ENCODE peak calls at places on chromosomes 2 and 18, in seven cellular contexts. One of them, this sample, is unnamed.

GRCh38 chr2:169069341-169069740 is at the start of gene DHRS9:
- DNase-seq in cardiac muscle cell: no peak
- DNase-seq in effector memory CD4-positive, alpha-beta T cell: no peak
- DNase-seq in aorta: peak
- DNase-seq in PC-3: peak
- DNase-seq in tibial nerve: no peak
- DNase-seq in lower lobe of right lung: peak
- DNase-seq in this sample: no peak

GRCh38 chr2:109348645-109349554 is 219.9 kb downstream of the SH3RF3 start:
- DNase-seq in effector memory CD4-positive, alpha-beta T cell: peak
- DNase-seq in cardiac muscle cell: peak
- DNase-seq in tibial nerve: no peak
- DNase-seq in PC-3: no peak
- DNase-seq in aorta: no peak
- DNase-seq in lower lobe of right lung: no peak
- DNase-seq in this sample: no peak

GRCh38 chr2:207881902-207882301 is 112.2 kb upstream of the FZD5 start:
- DNase-seq in lower lobe of right lung: no peak
- DNase-seq in cardiac muscle cell: no peak
- DNase-seq in tibial nerve: no peak
- DNase-seq in PC-3: no peak
- DNase-seq in aorta: no peak
- DNase-seq in effector memory CD4-positive, alpha-beta T cell: no peak
- DNase-seq in this sample: no peak

GRCh38 chr2:88190808-88191721 is 20.9 kb downstream of the THNSL2 start:
- DNase-seq in PC-3: peak
- DNase-seq in cardiac muscle cell: peak
- DNase-seq in effector memory CD4-positive, alpha-beta T cell: no peak
- DNase-seq in tibial nerve: no peak
- DNase-seq in lower lobe of right lung: no peak
- DNase-seq in aorta: no peak
- DNase-seq in this sample: no peak

GRCh38 chr2:41872646-41873045 is 175.2 kb upstream of the PKDCC start:
- DNase-seq in cardiac muscle cell: no peak
- DNase-seq in lower lobe of right lung: no peak
- DNase-seq in effector memory CD4-positive, alpha-beta T cell: no peak
- DNase-seq in aorta: no peak
- DNase-seq in PC-3: no peak
- DNase-seq in tibial nerve: no peak
- DNase-seq in this sample: no peak

GRCh38 chr2:173053043-173053699 is 22.5 kb upstream of the MAP3K20 start:
- DNase-seq in cardiac muscle cell: no peak
- DNase-seq in tibial nerve: no peak
- DNase-seq in aorta: no peak
- DNase-seq in lower lobe of right lung: no peak
- DNase-seq in PC-3: peak
- DNase-seq in effector memory CD4-positive, alpha-beta T cell: no peak
- DNase-seq in this sample: no peak

GRCh38 chr2:160109243-160109642 is 46.8 kb upstream of the PLA2R1 start:
- DNase-seq in tibial nerve: no peak
- DNase-seq in lower lobe of right lung: no peak
- DNase-seq in effector memory CD4-positive, alpha-beta T cell: no peak
- DNase-seq in cardiac muscle cell: no peak
- DNase-seq in aorta: no peak
- DNase-seq in PC-3: no peak
- DNase-seq in this sample: no peak

GRCh38 chr2:170716851-170717598 is 1.9 kb downstream of the SP5 start:
- DNase-seq in lower lobe of right lung: peak
- DNase-seq in tibial nerve: peak
- DNase-seq in PC-3: no peak
- DNase-seq in effector memory CD4-positive, alpha-beta T cell: no peak
- DNase-seq in aorta: peak
- DNase-seq in cardiac muscle cell: peak
- DNase-seq in this sample: peak

GRCh38 chr2:240159251-240159839 is 18.9 kb upstream of the OTOS start:
- DNase-seq in tibial nerve: no peak
- DNase-seq in aorta: peak
- DNase-seq in PC-3: no peak
- DNase-seq in cardiac muscle cell: no peak
- DNase-seq in effector memory CD4-positive, alpha-beta T cell: no peak
- DNase-seq in lower lobe of right lung: peak
- DNase-seq in this sample: no peak

GRCh38 chr2:207674266-207674774 is 37.1 kb upstream of the CCNYL1 start:
- DNase-seq in lower lobe of right lung: no peak
- DNase-seq in effector memory CD4-positive, alpha-beta T cell: no peak
- DNase-seq in cardiac muscle cell: no peak
- DNase-seq in aorta: no peak
- DNase-seq in PC-3: no peak
- DNase-seq in tibial nerve: no peak
- DNase-seq in this sample: no peak

GRCh38 chr2:160538115-160538514 is 44.5 kb upstream of the RBMS1 start:
- DNase-seq in PC-3: peak
- DNase-seq in aorta: no peak
- DNase-seq in tibial nerve: no peak
- DNase-seq in effector memory CD4-positive, alpha-beta T cell: no peak
- DNase-seq in lower lobe of right lung: no peak
- DNase-seq in cardiac muscle cell: no peak
- DNase-seq in this sample: no peak

GRCh38 chr18:60534539-60534938 is 162.0 kb upstream of the MC4R start:
- DNase-seq in PC-3: peak
- DNase-seq in lower lobe of right lung: no peak
- DNase-seq in aorta: no peak
- DNase-seq in effector memory CD4-positive, alpha-beta T cell: no peak
- DNase-seq in tibial nerve: no peak
- DNase-seq in cardiac muscle cell: no peak
- DNase-seq in this sample: no peak

GRCh38 chr2:173898178-173898668 is 67.0 kb downstream of the SP3 start:
- DNase-seq in tibial nerve: no peak
- DNase-seq in aorta: no peak
- DNase-seq in effector memory CD4-positive, alpha-beta T cell: no peak
- DNase-seq in cardiac muscle cell: no peak
- DNase-seq in PC-3: no peak
- DNase-seq in lower lobe of right lung: no peak
- DNase-seq in this sample: no peak

DNA sequence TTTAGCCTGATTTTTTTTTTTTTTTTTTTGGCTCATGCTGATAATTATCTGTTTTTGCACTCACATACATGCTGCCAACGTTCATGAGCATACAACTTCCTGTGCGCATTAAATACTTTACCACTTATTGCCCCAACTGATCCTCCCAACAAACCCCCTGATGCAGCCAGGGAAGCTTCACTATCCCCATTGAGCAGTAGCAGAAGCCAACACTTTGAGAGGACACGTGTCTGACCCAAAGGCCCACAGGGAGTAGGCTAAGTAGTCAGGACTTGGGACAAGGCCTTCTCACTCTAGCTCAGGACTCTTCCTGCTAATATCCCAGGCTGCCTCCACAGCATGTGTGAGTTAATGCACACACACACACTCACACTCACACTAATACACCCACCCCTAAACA is 36.2 kb upstream of the MAT2A start:
- DNase-seq in tibial nerve: no peak
- DNase-seq in lower lobe of right lung: no peak
- DNase-seq in aorta: no peak
- DNase-seq in PC-3: no peak
- DNase-seq in effector memory CD4-positive, alpha-beta T cell: no peak
- DNase-seq in cardiac muscle cell: no peak
- DNase-seq in this sample: no peak
- H3K27ac ChIP-seq in tibial nerve: no peak
- H3K27ac ChIP-seq in lower lobe of right lung: no peak
- H3K27ac ChIP-seq in aorta: no peak
- H3K27ac ChIP-seq in PC-3: peak
- H3K27ac ChIP-seq in effector memory CD4-positive, alpha-beta T cell: no peak
- H3K27ac ChIP-seq in cardiac muscle cell: no peak
- H3K27ac ChIP-seq in this sample: peak

GRCh38 chr2:104863229-104863584 is 9.3 kb downstream of the POU3F3 start:
- DNase-seq in tibial nerve: no peak
- DNase-seq in cardiac muscle cell: no peak
- DNase-seq in effector memory CD4-positive, alpha-beta T cell: no peak
- DNase-seq in PC-3: no peak
- DNase-seq in aorta: no peak
- DNase-seq in lower lobe of right lung: no peak
- DNase-seq in this sample: no peak

GRCh38 chr2:104864280-104864599 is 10.3 kb downstream of the POU3F3 start:
- DNase-seq in PC-3: no peak
- DNase-seq in effector memory CD4-positive, alpha-beta T cell: no peak
- DNase-seq in tibial nerve: no peak
- DNase-seq in cardiac muscle cell: no peak
- DNase-seq in lower lobe of right lung: no peak
- DNase-seq in aorta: no peak
- DNase-seq in this sample: no peak

GRCh38 chr2:104866122-104866864 is 12.4 kb downstream of the POU3F3 start:
- DNase-seq in tibial nerve: no peak
- DNase-seq in PC-3: no peak
- DNase-seq in cardiac muscle cell: no peak
- DNase-seq in effector memory CD4-positive, alpha-beta T cell: no peak
- DNase-seq in aorta: no peak
- DNase-seq in lower lobe of right lung: no peak
- DNase-seq in this sample: no peak

GRCh38 chr2:104863585-104864279 is 9.8 kb downstream of the POU3F3 start:
- DNase-seq in aorta: no peak
- DNase-seq in effector memory CD4-positive, alpha-beta T cell: no peak
- DNase-seq in lower lobe of right lung: no peak
- DNase-seq in cardiac muscle cell: no peak
- DNase-seq in PC-3: no peak
- DNase-seq in tibial nerve: no peak
- DNase-seq in this sample: no peak

GRCh38 chr2:104864751-104865470 is 11.0 kb downstream of the POU3F3 start:
- DNase-seq in tibial nerve: no peak
- DNase-seq in PC-3: no peak
- DNase-seq in aorta: no peak
- DNase-seq in cardiac muscle cell: no peak
- DNase-seq in effector memory CD4-positive, alpha-beta T cell: no peak
- DNase-seq in lower lobe of right lung: no peak
- DNase-seq in this sample: no peak
- H3K4me3 ChIP-seq in tibial nerve: no peak
- H3K4me3 ChIP-seq in PC-3: no peak
- H3K4me3 ChIP-seq in aorta: no peak
- H3K4me3 ChIP-seq in cardiac muscle cell: no peak
- H3K4me3 ChIP-seq in effector memory CD4-positive, alpha-beta T cell: no peak
- H3K4me3 ChIP-seq in lower lobe of right lung: no peak
- H3K4me3 ChIP-seq in this sample: no peak

GRCh38 chr18:23618862-23619387 is 32.6 kb upstream of the NPC1 start:
- DNase-seq in cardiac muscle cell: peak
- DNase-seq in effector memory CD4-positive, alpha-beta T cell: no peak
- DNase-seq in tibial nerve: no peak
- DNase-seq in lower lobe of right lung: peak
- DNase-seq in aorta: peak
- DNase-seq in PC-3: no peak
- DNase-seq in this sample: peak
- H3K27ac ChIP-seq in cardiac muscle cell: no peak
- H3K27ac ChIP-seq in effector memory CD4-positive, alpha-beta T cell: no peak
- H3K27ac ChIP-seq in tibial nerve: peak
- H3K27ac ChIP-seq in lower lobe of right lung: peak
- H3K27ac ChIP-seq in aorta: no peak
- H3K27ac ChIP-seq in PC-3: no peak
- H3K27ac ChIP-seq in this sample: no peak

GRCh38 chr2:218873359-218874194 is 7.1 kb upstream of the WNT10A start:
- DNase-seq in PC-3: no peak
- DNase-seq in effector memory CD4-positive, alpha-beta T cell: no peak
- DNase-seq in lower lobe of right lung: no peak
- DNase-seq in cardiac muscle cell: peak
- DNase-seq in tibial nerve: no peak
- DNase-seq in aorta: no peak
- DNase-seq in this sample: no peak

GRCh38 chr2:218869064-218869463 is 9.5 kb downstream of the WNT6 start:
- DNase-seq in PC-3: no peak
- DNase-seq in lower lobe of right lung: no peak
- DNase-seq in cardiac muscle cell: no peak
- DNase-seq in effector memory CD4-positive, alpha-beta T cell: no peak
- DNase-seq in aorta: no peak
- DNase-seq in tibial nerve: no peak
- DNase-seq in this sample: no peak

GRCh38 chr2:218872645-218873358 is 7.8 kb upstream of the WNT10A start:
- DNase-seq in tibial nerve: no peak
- DNase-seq in PC-3: no peak
- DNase-seq in effector memory CD4-positive, alpha-beta T cell: no peak
- DNase-seq in cardiac muscle cell: no peak
- DNase-seq in aorta: no peak
- DNase-seq in lower lobe of right lung: no peak
- DNase-seq in this sample: no peak

GRCh38 chr2:218870984-218871344 is 9.7 kb upstream of the WNT10A start:
- DNase-seq in lower lobe of right lung: no peak
- DNase-seq in aorta: peak
- DNase-seq in cardiac muscle cell: no peak
- DNase-seq in effector memory CD4-positive, alpha-beta T cell: no peak
- DNase-seq in PC-3: no peak
- DNase-seq in tibial nerve: no peak
- DNase-seq in this sample: no peak

GRCh38 chr2:218871345-218872302 is 9.0 kb upstream of the WNT10A start:
- DNase-seq in effector memory CD4-positive, alpha-beta T cell: no peak
- DNase-seq in cardiac muscle cell: no peak
- DNase-seq in lower lobe of right lung: no peak
- DNase-seq in PC-3: no peak
- DNase-seq in tibial nerve: no peak
- DNase-seq in aorta: no peak
- DNase-seq in this sample: no peak
- H3K4me3 ChIP-seq in effector memory CD4-positive, alpha-beta T cell: peak
- H3K4me3 ChIP-seq in cardiac muscle cell: peak
- H3K4me3 ChIP-seq in lower lobe of right lung: peak
- H3K4me3 ChIP-seq in PC-3: no peak
- H3K4me3 ChIP-seq in tibial nerve: peak
- H3K4me3 ChIP-seq in aorta: no peak
- H3K4me3 ChIP-seq in this sample: no peak

DNA sequence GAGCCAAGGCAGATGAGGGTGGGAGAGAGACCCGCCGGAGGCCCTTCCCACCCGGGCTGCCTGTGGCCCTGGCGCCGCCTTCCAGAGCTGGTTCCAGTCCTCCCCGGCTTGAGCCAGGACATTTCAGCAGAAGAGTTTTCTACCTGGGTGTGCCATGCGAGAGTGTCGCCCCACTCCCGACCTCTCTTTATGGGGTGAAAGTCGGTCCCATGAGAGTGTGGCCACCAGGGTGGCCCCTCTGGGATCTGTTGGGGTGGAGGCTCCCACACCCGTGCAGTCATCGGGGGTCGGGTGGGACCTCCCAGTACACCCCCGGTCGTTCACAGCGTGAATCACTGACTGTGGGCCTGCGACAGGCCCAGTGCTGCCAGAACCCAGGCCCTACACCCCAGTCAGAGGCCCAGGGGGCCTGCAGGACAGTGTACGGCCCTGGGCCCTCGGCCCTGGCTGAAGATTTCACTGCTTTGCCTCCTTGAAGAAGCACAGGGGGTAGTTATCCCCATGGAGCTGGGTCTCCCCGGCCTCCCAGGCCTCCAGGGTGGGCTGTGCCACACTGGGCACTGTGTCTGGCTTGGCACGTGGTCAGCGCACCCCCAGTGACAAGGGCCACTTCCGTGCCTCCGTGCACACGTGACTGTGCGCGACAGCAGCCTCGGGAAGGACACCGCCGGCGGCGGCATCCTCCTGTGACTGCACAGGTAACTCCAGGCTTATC is 5.9 kb downstream of the NFATC1 start:
- DNase-seq in aorta: peak
- DNase-seq in effector memory CD4-positive, alpha-beta T cell: no peak
- DNase-seq in tibial nerve: no peak
- DNase-seq in lower lobe of right lung: peak
- DNase-seq in PC-3: no peak
- DNase-seq in cardiac muscle cell: no peak
- DNase-seq in this sample: no peak
- H3K27ac ChIP-seq in aorta: no peak
- H3K27ac ChIP-seq in effector memory CD4-positive, alpha-beta T cell: peak
- H3K27ac ChIP-seq in tibial nerve: peak
- H3K27ac ChIP-seq in lower lobe of right lung: peak
- H3K27ac ChIP-seq in PC-3: no peak
- H3K27ac ChIP-seq in cardiac muscle cell: no peak
- H3K27ac ChIP-seq in this sample: peak

GRCh38 chr2:22694300-22694699 is 690.7 kb upstream of the KLHL29 start:
- DNase-seq in PC-3: no peak
- DNase-seq in aorta: no peak
- DNase-seq in tibial nerve: no peak
- DNase-seq in effector memory CD4-positive, alpha-beta T cell: no peak
- DNase-seq in cardiac muscle cell: no peak
- DNase-seq in lower lobe of right lung: no peak
- DNase-seq in this sample: no peak
- H3K4me3 ChIP-seq in PC-3: no peak
- H3K4me3 ChIP-seq in aorta: no peak
- H3K4me3 ChIP-seq in tibial nerve: no peak
- H3K4me3 ChIP-seq in effector memory CD4-positive, alpha-beta T cell: no peak
- H3K4me3 ChIP-seq in cardiac muscle cell: no peak
- H3K4me3 ChIP-seq in lower lobe of right lung: no peak
- H3K4me3 ChIP-seq in this sample: no peak

This sample was measured in small intestine.